ENCODE peak calls at places on chromosomes 2 and 18, in six cellular contexts. One of them, this sample, is unnamed.

GRCh38 chr2:48448274-48449061 is 81.5 kb upstream of the STON1 start:
- DNase-seq in NCI-H345: peak; percentile 17
- DNase-seq in fibroblast of mammary gland: peak; percentile 89
- DNase-seq in epithelial cell of esophagus: peak; percentile 53
- DNase-seq in activated naive CD4-positive, alpha-beta T cell treated with anti-CD3 and anti-CD28 coated beads, Interleukin-2, amount 50 U/mL, for 16 hours: no peak
- DNase-seq in tibial nerve: no peak
- DNase-seq in this sample: peak; percentile 94

GRCh38 chr2:221758076-221758475 is 186.0 kb upstream of the EPHA4 start:
- DNase-seq in NCI-H345: no peak
- DNase-seq in fibroblast of mammary gland: no peak
- DNase-seq in epithelial cell of esophagus: no peak
- DNase-seq in activated naive CD4-positive, alpha-beta T cell treated with anti-CD3 and anti-CD28 coated beads, Interleukin-2, amount 50 U/mL, for 16 hours: no peak
- DNase-seq in tibial nerve: no peak
- DNase-seq in this sample: no peak

GRCh38 chr2:218432676-218433365 is 13.9 kb downstream of the VIL1 start:
- DNase-seq in NCI-H345: no peak
- DNase-seq in fibroblast of mammary gland: no peak
- DNase-seq in epithelial cell of esophagus: no peak
- DNase-seq in activated naive CD4-positive, alpha-beta T cell treated with anti-CD3 and anti-CD28 coated beads, Interleukin-2, amount 50 U/mL, for 16 hours: no peak
- DNase-seq in tibial nerve: no peak
- DNase-seq in this sample: no peak

GRCh38 chr2:55054076-55054475 is 3.8 kb upstream of the RTN4 start:
- DNase-seq in NCI-H345: no peak
- DNase-seq in fibroblast of mammary gland: no peak
- DNase-seq in epithelial cell of esophagus: no peak
- DNase-seq in activated naive CD4-positive, alpha-beta T cell treated with anti-CD3 and anti-CD28 coated beads, Interleukin-2, amount 50 U/mL, for 16 hours: no peak
- DNase-seq in tibial nerve: no peak
- DNase-seq in this sample: no peak

GRCh38 chr2:29463181-29463900 is 348.1 kb downstream of the CLIP4 start:
- DNase-seq in NCI-H345: no peak
- DNase-seq in fibroblast of mammary gland: peak; percentile 58
- DNase-seq in epithelial cell of esophagus: peak; percentile 62
- DNase-seq in activated naive CD4-positive, alpha-beta T cell treated with anti-CD3 and anti-CD28 coated beads, Interleukin-2, amount 50 U/mL, for 16 hours: no peak
- DNase-seq in tibial nerve: no peak
- DNase-seq in this sample: peak; percentile 94

GRCh38 chr2:85957256-85957655 is 68.5 kb upstream of the ST3GAL5 start:
- DNase-seq in NCI-H345: no peak
- DNase-seq in fibroblast of mammary gland: no peak
- DNase-seq in epithelial cell of esophagus: no peak
- DNase-seq in activated naive CD4-positive, alpha-beta T cell treated with anti-CD3 and anti-CD28 coated beads, Interleukin-2, amount 50 U/mL, for 16 hours: no peak
- DNase-seq in tibial nerve: no peak
- DNase-seq in this sample: no peak

GRCh38 chr2:98502556-98503335 is 58.1 kb downstream of the INPP4A start:
- DNase-seq in NCI-H345: no peak
- DNase-seq in fibroblast of mammary gland: peak; percentile 66
- DNase-seq in epithelial cell of esophagus: peak; percentile 41
- DNase-seq in activated naive CD4-positive, alpha-beta T cell treated with anti-CD3 and anti-CD28 coated beads, Interleukin-2, amount 50 U/mL, for 16 hours: no peak
- DNase-seq in tibial nerve: no peak
- DNase-seq in this sample: peak; percentile 45

GRCh38 chr2:6776125-6776524 is 89.6 kb downstream of the CMPK2 start:
- DNase-seq in NCI-H345: no peak
- DNase-seq in fibroblast of mammary gland: no peak
- DNase-seq in epithelial cell of esophagus: no peak
- DNase-seq in activated naive CD4-positive, alpha-beta T cell treated with anti-CD3 and anti-CD28 coated beads, Interleukin-2, amount 50 U/mL, for 16 hours: no peak
- DNase-seq in tibial nerve: no peak
- DNase-seq in this sample: no peak

GRCh38 chr18:29660777-29661176 is 1381.8 kb downstream of the DSC3 start:
- DNase-seq in NCI-H345: no peak
- DNase-seq in fibroblast of mammary gland: no peak
- DNase-seq in epithelial cell of esophagus: no peak
- DNase-seq in activated naive CD4-positive, alpha-beta T cell treated with anti-CD3 and anti-CD28 coated beads, Interleukin-2, amount 50 U/mL, for 16 hours: no peak
- DNase-seq in tibial nerve: no peak
- DNase-seq in this sample: no peak

GRCh38 chr2:162221064-162221463 is 22.2 kb downstream of the FAP start:
- DNase-seq in NCI-H345: no peak
- DNase-seq in fibroblast of mammary gland: peak; percentile 69
- DNase-seq in epithelial cell of esophagus: peak; percentile 70
- DNase-seq in activated naive CD4-positive, alpha-beta T cell treated with anti-CD3 and anti-CD28 coated beads, Interleukin-2, amount 50 U/mL, for 16 hours: peak; percentile 46
- DNase-seq in tibial nerve: peak; percentile 58
- DNase-seq in this sample: peak; percentile 77